ENCODE peak calls at places on chromosomes 12 and 14, in five cellular contexts. One of them, this sample, is unnamed. For H3K36me3, the result is how much of the 10 kb centered on the place peaks cover.

GRCh38 chr14:73943083-73943482 is 6.8 kb downstream of the FAM161B start:
- DNase-seq in SJCRH30: no peak
- DNase-seq in CD8-positive, alpha-beta T cell: no peak
- DNase-seq in BJ: peak
- DNase-seq in neuronal stem cell: no peak
- DNase-seq in this sample: peak

GRCh38 chr12:57236224-57236924 is 6.9 kb downstream of the SHMT2 start:
- DNase-seq in SJCRH30: no peak
- DNase-seq in CD8-positive, alpha-beta T cell: no peak
- DNase-seq in BJ: no peak
- DNase-seq in neuronal stem cell: no peak
- DNase-seq in this sample: no peak

GRCh38 chr12:24487606-24488005 is 461.3 kb downstream of the BCAT1 start:
- DNase-seq in SJCRH30: no peak
- DNase-seq in CD8-positive, alpha-beta T cell: no peak
- DNase-seq in BJ: no peak
- DNase-seq in neuronal stem cell: no peak
- DNase-seq in this sample: peak

GRCh38 chr12:105317453-105317852 is 13.0 kb upstream of the C12orf75 start:
- DNase-seq in SJCRH30: no peak
- DNase-seq in CD8-positive, alpha-beta T cell: no peak
- DNase-seq in BJ: peak
- DNase-seq in neuronal stem cell: no peak
- DNase-seq in this sample: peak

GRCh38 chr14:77498120-77498979 is at the start of gene ISM2:
- DNase-seq in SJCRH30: peak
- DNase-seq in CD8-positive, alpha-beta T cell: peak
- DNase-seq in BJ: no peak
- DNase-seq in neuronal stem cell: peak
- DNase-seq in this sample: peak

GRCh38 chr12:75779891-75780501 is 251.6 kb downstream of the PHLDA1 start:
- DNase-seq in SJCRH30: peak
- DNase-seq in CD8-positive, alpha-beta T cell: no peak
- DNase-seq in BJ: no peak
- DNase-seq in neuronal stem cell: peak
- DNase-seq in this sample: no peak

GRCh38 chr14:23242076-23242475 is 4.3 kb downstream of the RNF212B start:
- DNase-seq in SJCRH30: no peak
- DNase-seq in CD8-positive, alpha-beta T cell: no peak
- DNase-seq in BJ: no peak
- DNase-seq in neuronal stem cell: no peak
- DNase-seq in this sample: no peak

GRCh38 chr12:40768125-40768864 is 76.1 kb downstream of the CNTN1 start:
- DNase-seq in SJCRH30: no peak
- DNase-seq in CD8-positive, alpha-beta T cell: no peak
- DNase-seq in BJ: no peak
- DNase-seq in neuronal stem cell: peak
- DNase-seq in this sample: no peak

GRCh38 chr12:117087808-117088207 is 11.4 kb downstream of the TESC start:
- DNase-seq in SJCRH30: no peak
- DNase-seq in CD8-positive, alpha-beta T cell: no peak
- DNase-seq in BJ: no peak
- DNase-seq in neuronal stem cell: no peak
- DNase-seq in this sample: no peak

GRCh38 chr12:46089414-46090162 is 99.2 kb upstream of the SCAF11 start:
- DNase-seq in SJCRH30: no peak
- DNase-seq in CD8-positive, alpha-beta T cell: no peak
- DNase-seq in BJ: no peak
- DNase-seq in neuronal stem cell: no peak
- DNase-seq in this sample: no peak

GRCh38 chr14:55448146-55448614 is 7.8 kb upstream of the TBPL2 start:
- DNase-seq in SJCRH30: peak
- DNase-seq in CD8-positive, alpha-beta T cell: no peak
- DNase-seq in BJ: peak
- DNase-seq in neuronal stem cell: no peak
- DNase-seq in this sample: peak

GRCh38 chr12:92294676-92295440 is 149.2 kb upstream of the BTG1 start:
- DNase-seq in SJCRH30: no peak
- DNase-seq in CD8-positive, alpha-beta T cell: no peak
- DNase-seq in BJ: no peak
- DNase-seq in neuronal stem cell: no peak
- DNase-seq in this sample: no peak

GRCh38 chr14:77485901-77486678 is 12.5 kb downstream of the ISM2 start:
- DNase-seq in SJCRH30: no peak
- DNase-seq in CD8-positive, alpha-beta T cell: no peak
- DNase-seq in BJ: no peak
- DNase-seq in neuronal stem cell: no peak
- DNase-seq in this sample: no peak

GRCh38 chr12:44422559-44422958 is 453.6 kb downstream of the NELL2 start:
- DNase-seq in SJCRH30: no peak
- DNase-seq in CD8-positive, alpha-beta T cell: no peak
- DNase-seq in BJ: no peak
- DNase-seq in neuronal stem cell: no peak
- DNase-seq in this sample: no peak

GRCh38 chr12:124588689-124589318 is 21.4 kb upstream of the NCOR2 start:
- DNase-seq in SJCRH30: peak
- DNase-seq in CD8-positive, alpha-beta T cell: peak
- DNase-seq in BJ: no peak
- DNase-seq in neuronal stem cell: no peak
- DNase-seq in this sample: peak

GRCh38 chr14:72524230-72524629 is 369.7 kb downstream of the DPF3 start:
- DNase-seq in SJCRH30: no peak
- DNase-seq in CD8-positive, alpha-beta T cell: no peak
- DNase-seq in BJ: no peak
- DNase-seq in neuronal stem cell: no peak
- DNase-seq in this sample: no peak

GRCh38 chr12:14691560-14691959 is 4.8 kb downstream of the GUCY2C start:
- DNase-seq in SJCRH30: peak
- DNase-seq in CD8-positive, alpha-beta T cell: no peak
- DNase-seq in BJ: no peak
- DNase-seq in neuronal stem cell: no peak
- DNase-seq in this sample: no peak

GRCh38 chr12:53571295-53571694 is 54.9 kb downstream of the ATF7 start:
- DNase-seq in SJCRH30: no peak
- DNase-seq in CD8-positive, alpha-beta T cell: no peak
- DNase-seq in BJ: no peak
- DNase-seq in neuronal stem cell: no peak
- DNase-seq in this sample: no peak

GRCh38 chr14:54191846-54192245 is 205.0 kb upstream of the CDKN3 start:
- DNase-seq in SJCRH30: no peak
- DNase-seq in CD8-positive, alpha-beta T cell: no peak
- DNase-seq in BJ: no peak
- DNase-seq in neuronal stem cell: no peak
- DNase-seq in this sample: no peak

GRCh38 chr12:3045494-3045893 is 31.7 kb upstream of the TSPAN9 start:
- DNase-seq in SJCRH30: no peak
- DNase-seq in CD8-positive, alpha-beta T cell: no peak
- DNase-seq in BJ: no peak
- DNase-seq in neuronal stem cell: no peak
- DNase-seq in this sample: no peak

GRCh38 chr12:26818636-26819035 is 14.4 kb downstream of the ITPR2 start:
- DNase-seq in SJCRH30: no peak
- DNase-seq in CD8-positive, alpha-beta T cell: no peak
- DNase-seq in BJ: no peak
- DNase-seq in neuronal stem cell: no peak
- DNase-seq in this sample: no peak

GRCh38 chr12:3542156-3542555 is 51.2 kb downstream of the PRMT8 start:
- DNase-seq in SJCRH30: no peak
- DNase-seq in CD8-positive, alpha-beta T cell: no peak
- DNase-seq in BJ: no peak
- DNase-seq in neuronal stem cell: no peak
- DNase-seq in this sample: no peak

GRCh38 chr12:39451977-39452376 is 9.1 kb upstream of the KIF21A start:
- DNase-seq in SJCRH30: no peak
- DNase-seq in CD8-positive, alpha-beta T cell: no peak
- DNase-seq in BJ: no peak
- DNase-seq in neuronal stem cell: no peak
- DNase-seq in this sample: no peak

GRCh38 chr12:5964913-5965900 is 20.1 kb upstream of the ANO2 start:
- DNase-seq in SJCRH30: no peak
- DNase-seq in CD8-positive, alpha-beta T cell: no peak
- DNase-seq in BJ: no peak
- DNase-seq in neuronal stem cell: no peak
- DNase-seq in this sample: no peak

GRCh38 chr12:14260011-14260993 is 105.2 kb upstream of the ATF7IP start:
- DNase-seq in SJCRH30: peak
- DNase-seq in CD8-positive, alpha-beta T cell: no peak
- DNase-seq in BJ: peak
- DNase-seq in neuronal stem cell: peak
- DNase-seq in this sample: peak

GRCh38 chr12:19575307-19576243 is 136.3 kb downstream of the AEBP2 start:
- DNase-seq in SJCRH30: peak
- DNase-seq in CD8-positive, alpha-beta T cell: no peak
- DNase-seq in BJ: peak
- DNase-seq in neuronal stem cell: no peak
- DNase-seq in this sample: peak

GRCh38 chr14:64731141-64731581 is 26.9 kb downstream of the PLEKHG3 start:
- DNase-seq in SJCRH30: no peak
- DNase-seq in CD8-positive, alpha-beta T cell: no peak
- DNase-seq in BJ: no peak
- DNase-seq in neuronal stem cell: no peak
- DNase-seq in this sample: no peak

GRCh38 chr14:36835145-36835544 is 173.5 kb downstream of the PAX9 start:
- DNase-seq in SJCRH30: peak
- DNase-seq in CD8-positive, alpha-beta T cell: no peak
- DNase-seq in BJ: no peak
- DNase-seq in neuronal stem cell: no peak
- DNase-seq in this sample: no peak

GRCh38 chr12:131351319-131352028 is 359.4 kb upstream of the SFSWAP start:
- DNase-seq in SJCRH30: peak
- DNase-seq in CD8-positive, alpha-beta T cell: no peak
- DNase-seq in BJ: no peak
- DNase-seq in neuronal stem cell: no peak
- DNase-seq in this sample: no peak

GRCh38 chr12:16454481-16454880 is 107.0 kb downstream of the MGST1 start:
- DNase-seq in SJCRH30: no peak
- DNase-seq in CD8-positive, alpha-beta T cell: no peak
- DNase-seq in BJ: no peak
- DNase-seq in neuronal stem cell: no peak
- DNase-seq in this sample: no peak

DNA sequence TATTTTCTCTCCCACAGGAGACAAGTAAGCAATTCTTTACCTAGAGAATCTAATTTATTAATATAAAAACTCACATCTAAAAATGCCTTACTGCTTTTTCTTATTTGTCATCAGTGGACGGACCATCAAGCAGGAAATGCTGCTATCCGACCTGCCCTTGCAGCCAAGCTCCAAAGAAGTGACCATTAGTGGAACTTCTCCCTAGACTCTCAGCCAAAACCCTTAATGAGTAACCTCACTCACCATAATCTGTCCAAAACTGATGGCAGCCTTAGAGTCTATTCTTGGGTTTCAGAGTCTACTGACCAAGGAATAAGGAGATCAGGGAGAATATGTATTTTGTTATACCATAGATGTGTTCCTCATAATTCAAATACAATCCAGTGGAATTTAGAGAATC is 60.9 kb upstream of the CFL2 start:
- DNase-seq in SJCRH30: no peak
- DNase-seq in CD8-positive, alpha-beta T cell: no peak
- DNase-seq in BJ: no peak
- DNase-seq in neuronal stem cell: no peak
- DNase-seq in this sample: no peak
- H3K36me3 ChIP-seq in SJCRH30: half or more
- H3K36me3 ChIP-seq in CD8-positive, alpha-beta T cell: under half
- H3K36me3 ChIP-seq in BJ: under half
- H3K36me3 ChIP-seq in neuronal stem cell: under half
- H3K36me3 ChIP-seq in this sample: under half

GRCh38 chr14:104793703-104793959 is 1.9 kb downstream of the AKT1 start:
- DNase-seq in SJCRH30: no peak
- DNase-seq in CD8-positive, alpha-beta T cell: no peak
- DNase-seq in BJ: no peak
- DNase-seq in neuronal stem cell: no peak
- DNase-seq in this sample: no peak

GRCh38 chr14:104792101-104792884 is 3.3 kb downstream of the AKT1 start:
- DNase-seq in SJCRH30: no peak
- DNase-seq in CD8-positive, alpha-beta T cell: no peak
- DNase-seq in BJ: no peak
- DNase-seq in neuronal stem cell: no peak
- DNase-seq in this sample: no peak

GRCh38 chr14:104794099-104794498 is 1.4 kb downstream of the AKT1 start:
- DNase-seq in SJCRH30: peak
- DNase-seq in CD8-positive, alpha-beta T cell: peak
- DNase-seq in BJ: no peak
- DNase-seq in neuronal stem cell: no peak
- DNase-seq in this sample: peak

GRCh38 chr14:104791425-104791824 is 4.1 kb downstream of the AKT1 start:
- DNase-seq in SJCRH30: no peak
- DNase-seq in CD8-positive, alpha-beta T cell: no peak
- DNase-seq in BJ: no peak
- DNase-seq in neuronal stem cell: no peak
- DNase-seq in this sample: no peak

DNA sequence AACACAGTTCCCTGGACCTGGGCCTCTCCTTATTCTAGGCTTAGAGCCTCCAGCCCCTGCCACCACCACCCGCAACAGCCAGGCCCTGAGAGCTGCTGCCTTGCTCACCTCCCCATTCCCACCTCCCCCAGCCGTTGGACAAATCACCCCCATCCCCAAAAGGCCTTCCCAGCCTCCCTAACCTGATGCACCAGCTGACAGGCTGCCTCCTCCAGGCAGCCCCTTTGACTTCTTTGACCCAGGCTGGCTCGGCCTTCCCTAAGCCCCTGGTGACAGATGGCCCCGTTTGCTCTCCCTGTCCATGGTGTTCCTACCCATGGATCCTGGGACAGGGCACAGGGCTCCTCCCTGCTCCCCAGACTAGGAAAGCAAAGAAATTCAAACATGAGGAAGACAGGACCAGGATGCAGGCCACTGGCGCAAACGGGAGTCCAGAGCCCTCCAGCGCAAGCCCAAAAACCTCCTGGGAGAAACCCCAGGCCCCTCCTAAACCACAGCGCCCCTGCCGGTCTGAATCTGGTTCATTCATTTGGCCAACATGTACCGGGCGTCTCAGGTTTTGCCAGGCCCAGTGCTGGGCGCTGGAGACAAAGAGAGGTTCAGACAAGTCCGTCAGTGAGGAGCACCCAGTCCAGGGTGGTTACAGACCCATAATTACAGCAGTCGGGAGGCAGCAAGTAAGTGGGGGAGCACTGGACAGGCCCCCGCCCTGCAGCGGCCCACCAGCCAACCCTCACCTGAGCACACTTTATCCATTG is 2.4 kb downstream of the AKT1 start:
- DNase-seq in SJCRH30: no peak
- DNase-seq in CD8-positive, alpha-beta T cell: no peak
- DNase-seq in BJ: no peak
- DNase-seq in neuronal stem cell: no peak
- DNase-seq in this sample: no peak
- H3K4me3 ChIP-seq in SJCRH30: no peak
- H3K4me3 ChIP-seq in CD8-positive, alpha-beta T cell: no peak
- H3K4me3 ChIP-seq in BJ: no peak
- H3K4me3 ChIP-seq in neuronal stem cell: peak
- H3K4me3 ChIP-seq in this sample: no peak

GRCh38 chr12:109445224-109445623 is 31.9 kb downstream of the KCTD10 start:
- DNase-seq in SJCRH30: no peak
- DNase-seq in CD8-positive, alpha-beta T cell: no peak
- DNase-seq in BJ: peak
- DNase-seq in neuronal stem cell: no peak
- DNase-seq in this sample: no peak
- H3K36me3 ChIP-seq in SJCRH30: under half
- H3K36me3 ChIP-seq in CD8-positive, alpha-beta T cell: under half
- H3K36me3 ChIP-seq in BJ: under half
- H3K36me3 ChIP-seq in neuronal stem cell: under half
- H3K36me3 ChIP-seq in this sample: under half

GRCh38 chr14:24852312-24853060 is 197.5 kb downstream of the STXBP6 start:
- DNase-seq in SJCRH30: peak
- DNase-seq in CD8-positive, alpha-beta T cell: no peak
- DNase-seq in BJ: no peak
- DNase-seq in neuronal stem cell: no peak
- DNase-seq in this sample: no peak
- H3K4me3 ChIP-seq in SJCRH30: no peak
- H3K4me3 ChIP-seq in CD8-positive, alpha-beta T cell: no peak
- H3K4me3 ChIP-seq in BJ: no peak
- H3K4me3 ChIP-seq in neuronal stem cell: no peak
- H3K4me3 ChIP-seq in this sample: no peak

This sample was measured in MG63.